ENCODE peak calls at places on chromosome 14, in nine cellular contexts. Y, X, J, F, Z, E, H, I and K are unnamed samples.
A peak's percentile ranks its signal among the peaks of the same experiment; 100 is the strongest.

GRCh38 chr14:104228221-104228620 is 89.8 kb downstream of the KIF26A start:
- DNase-seq in Y (no peak), X (no peak), J (no peak), F (no peak), Z (no peak), E (no peak), H (no peak), I (no peak), K (no peak)

GRCh38 chr14:23696706-23697239 is 60.6 kb downstream of the DHRS2 start:
- DNase-seq in Y (no peak), X (peak; percentile 8), J (no peak), F (no peak), Z (no peak), E (no peak), H (no peak), I (no peak), K (no peak)

GRCh38 chr14:51369814-51370213 is 129.8 kb downstream of the TMX1 start:
- DNase-seq in Y (no peak), X (no peak), J (no peak), F (no peak), Z (no peak), E (no peak), H (no peak), I (no peak), K (no peak)

GRCh38 chr14:23407516-23408306 is at the start of gene MYH6:
- DNase-seq in Y (no peak), X (no peak), J (no peak), F (no peak), Z (no peak), E (no peak), H (no peak), I (no peak), K (no peak)

GRCh38 chr14:90427848-90428426 is 31.1 kb downstream of the CALM1 start:
- DNase-seq in Y (no peak), X (no peak), J (no peak), F (no peak), Z (no peak), E (peak; percentile 25), H (no peak), I (no peak), K (peak; percentile 28)

GRCh38 chr14:71212093-71212492 is 304.8 kb downstream of the PCNX1 start:
- DNase-seq in Y (no peak), X (no peak), J (no peak), F (no peak), Z (no peak), E (no peak), H (no peak), I (no peak), K (no peak)

GRCh38 chr14:19906665-19907064 is 13.7 kb upstream of the OR4K5 start:
- DNase-seq in Y (no peak), X (no peak), J (no peak), F (no peak), Z (no peak), E (no peak), H (no peak), I (no peak), K (no peak)

GRCh38 chr14:76337619-76338545 is 38.1 kb upstream of the ESRRB start:
- DNase-seq in Y (no peak), X (no peak), J (no peak), F (no peak), Z (no peak), E (no peak), H (no peak), I (peak; percentile 52), K (no peak)

GRCh38 chr14:102565331-102565887 is 27.0 kb upstream of the RCOR1 start:
- DNase-seq in Y (no peak), X (no peak), J (no peak), F (no peak), Z (no peak), E (no peak), H (no peak), I (no peak), K (no peak)

GRCh38 chr14:87492556-87492955 is 500.4 kb downstream of the GALC start:
- DNase-seq in Y (no peak), X (no peak), J (no peak), F (no peak), Z (no peak), E (no peak), H (no peak), I (no peak), K (no peak)

GRCh38 chr14:60722163-60722835 is 1.9 kb downstream of the SIX4 start:
- DNase-seq in Y (peak; percentile 77), X (peak; percentile 90), J (peak; percentile 22), F (no peak), Z (peak; percentile 48), E (no peak), H (no peak), I (peak; percentile 82), K (peak; percentile 17)

GRCh38 chr14:60722836-60723217 is 1.3 kb downstream of the SIX4 start:
- DNase-seq in Y (peak; percentile 33), X (peak; percentile 65), J (no peak), F (no peak), Z (no peak), E (no peak), H (no peak), I (no peak), K (peak; percentile 13)

GRCh38 chr14:60720391-60720790 is 3.8 kb downstream of the SIX4 start:
- DNase-seq in Y (no peak), X (no peak), J (no peak), F (no peak), Z (no peak), E (no peak), H (no peak), I (no peak), K (no peak)

GRCh38 chr14:60721331-60722162 is 2.6 kb downstream of the SIX4 start:
- DNase-seq in Y (peak; percentile 81), X (peak; percentile 61), J (peak; percentile 42), F (no peak), Z (peak; percentile 47), E (no peak), H (no peak), I (peak; percentile 76), K (peak; percentile 6)

DNA sequence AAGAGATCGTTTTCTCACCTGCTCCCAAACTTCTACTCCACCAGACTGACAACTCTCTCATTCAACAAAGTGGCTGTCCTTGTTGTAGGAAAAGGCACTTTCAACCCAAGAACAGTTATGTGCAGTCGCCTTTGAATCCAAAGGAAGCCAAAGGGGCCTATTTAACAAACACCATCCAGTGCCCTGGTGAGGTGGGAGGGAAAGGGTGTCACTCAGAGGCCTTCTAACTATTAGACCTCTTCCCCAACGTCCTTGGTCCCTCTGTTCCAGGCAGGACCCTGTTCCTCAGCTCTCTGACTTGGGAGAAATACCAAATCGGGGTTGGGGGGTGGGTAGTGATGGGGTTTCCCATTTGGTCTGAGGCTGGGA is 3.2 kb downstream of the SIX4 start:
- DNase-seq in Y (no peak), X (no peak), J (no peak), F (no peak), Z (no peak), E (no peak), H (no peak), I (no peak), K (no peak)
- H3K4me3 ChIP-seq in Y (peak overlapping the region; percentile 92), X (peak overlapping the region; percentile 93), J (peak overlapping the region; percentile 64), F (peak overlapping the region; percentile 73), Z (peak overlapping the region; percentile 92), E (peak overlapping the region; percentile 86), H (peak overlapping the region; percentile 41), I (peak overlapping the region; percentile 84), K (peak overlapping the region; percentile 71)

GRCh38 chr14:92012121-92012748 is 27.6 kb downstream of the TRIP11 start:
- DNase-seq in Y (no peak), X (no peak), J (no peak), F (no peak), Z (no peak), E (no peak), H (no peak), I (no peak), K (no peak)
- H3K36me3 ChIP-seq in Y (peaks cover 3% of the 10 kb centered on the region), X (peaks cover 54% of the 10 kb centered on the region), J (no peaks in the 10 kb centered on the region), F (no peaks in the 10 kb centered on the region), Z (peaks cover 35% of the 10 kb centered on the region), E (peaks cover 88% of the 10 kb centered on the region), H (peaks cover 13% of the 10 kb centered on the region), I (peaks cover 38% of the 10 kb centered on the region), K (peaks cover 97% of the 10 kb centered on the region)

DNA sequence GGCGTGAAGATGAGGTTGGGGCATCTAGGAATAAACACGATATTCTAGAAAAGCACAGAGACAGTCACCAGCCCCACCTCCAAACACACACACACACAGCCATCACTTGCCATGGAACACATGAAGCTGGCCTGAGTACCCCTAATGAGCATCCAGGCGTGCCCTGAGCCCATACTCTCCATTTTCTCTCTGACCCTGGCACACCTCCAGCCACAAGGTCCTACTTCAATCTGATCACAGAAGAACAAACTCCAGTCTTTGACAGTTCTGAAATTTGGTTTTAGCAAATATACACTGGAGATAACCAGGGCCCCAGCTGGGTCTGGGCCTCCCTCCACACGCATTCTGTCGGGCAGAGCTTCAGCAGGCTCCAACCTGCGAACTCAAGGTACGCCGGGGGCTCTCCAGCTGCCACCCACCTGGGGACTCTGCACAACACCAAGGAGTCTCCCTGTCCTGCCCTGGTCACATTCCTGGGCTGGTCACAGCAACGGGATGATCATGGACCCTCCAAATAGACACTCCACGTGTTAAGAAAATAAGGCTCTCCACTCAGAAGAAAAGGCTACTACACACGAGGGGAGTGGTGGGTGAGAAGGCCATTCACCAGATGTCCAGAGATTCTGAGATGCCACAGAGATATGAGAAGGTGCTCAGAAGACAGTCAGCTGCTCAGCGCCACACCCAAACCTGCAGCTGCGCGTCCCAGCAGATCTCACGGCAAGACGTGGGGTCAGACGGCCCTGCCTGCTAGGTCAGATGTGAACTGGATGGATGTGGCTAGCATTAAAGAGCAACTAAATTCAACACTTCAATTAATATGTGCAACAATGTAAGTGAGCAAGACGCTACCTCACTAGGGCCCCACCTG is 57.0 kb upstream of the PNMA1 start:
- DNase-seq in Y (no peak), X (no peak), J (no peak), F (no peak), Z (no peak), E (no peak), H (no peak), I (no peak), K (no peak)
- TF ChIP-seq CTCF in Y (no peak), X (no peak), J (no peak), F (no peak), Z (no peak), E (no peak), H (no peak), I (no peak), K (no peak)

GRCh38 chr14:50229646-50230045 is 1.7 kb downstream of the SOS2 start:
- DNase-seq in Y (no peak), X (no peak), J (no peak), F (no peak), Z (no peak), E (no peak), H (no peak), I (no peak), K (no peak)

GRCh38 chr14:50222061-50222613 is 9.2 kb downstream of the SOS2 start:
- DNase-seq in Y (peak; percentile 23), X (no peak), J (no peak), F (no peak), Z (no peak), E (no peak), H (no peak), I (no peak), K (no peak)

GRCh38 chr14:50225974-50226297 is 5.4 kb downstream of the SOS2 start:
- DNase-seq in Y (no peak), X (no peak), J (no peak), F (no peak), Z (no peak), E (no peak), H (no peak), I (peak; percentile 74), K (no peak)

GRCh38 chr14:50228313-50228712 is 3.1 kb downstream of the SOS2 start:
- DNase-seq in Y (no peak), X (no peak), J (no peak), F (no peak), Z (no peak), E (no peak), H (no peak), I (no peak), K (no peak)

GRCh38 chr14:50225067-50225973 is 6.1 kb downstream of the SOS2 start:
- DNase-seq in Y (peak; percentile 90), X (peak; percentile 58), J (no peak), F (peak; percentile 48), Z (peak; percentile 82), E (no peak), H (no peak), I (peak; percentile 42), K (no peak)
- H3K4me3 ChIP-seq in Y (peak overlapping the region; percentile 6), X (no peak overlapping the region), J (no peak overlapping the region), F (no peak overlapping the region), Z (no peak overlapping the region), E (peak overlapping the region; percentile 37), H (no peak overlapping the region), I (peak overlapping the region; percentile 24), K (no peak overlapping the region)